ENCODE peak calls at places on chromosomes 3 and 15, in six cellular contexts. R, J, L, U, E and P are unnamed samples. For H3K4me1, the result is how much of the 10 kb centered on the place peaks cover.

GRCh38 chr3:112598731-112599130 is 36.9 kb downstream of the SLC35A5 start:
- DNase-seq in R (no peak), J (no peak), L (no peak), U (no peak), E (no peak), P (no peak)

GRCh38 chr3:123723527-123724168 is 138.8 kb upstream of the HACD2 start:
- DNase-seq in R (peak), J (peak), L (peak), U (no peak), E (peak), P (peak)

GRCh38 chr3:111484666-111485065 is 57.3 kb upstream of the CD96 start:
- DNase-seq in R (peak), J (no peak), L (no peak), U (no peak), E (no peak), P (no peak)

GRCh38 chr3:16187213-16187790 is 12.8 kb downstream of the GALNT15 start:
- DNase-seq in R (no peak), J (no peak), L (no peak), U (no peak), E (no peak), P (no peak)

GRCh38 chr3:171313702-171314101 is 146.5 kb downstream of the TNIK start:
- DNase-seq in R (no peak), J (no peak), L (no peak), U (no peak), E (no peak), P (no peak)

GRCh38 chr3:179016979-179017670 is 54.5 kb downstream of the ZMAT3 start:
- DNase-seq in R (no peak), J (no peak), L (no peak), U (no peak), E (no peak), P (no peak)

GRCh38 chr3:87082806-87083440 is 92.0 kb upstream of the VGLL3 start:
- DNase-seq in R (peak), J (peak), L (no peak), U (no peak), E (no peak), P (peak)

GRCh38 chr3:112738366-112738765 is 97.4 kb upstream of the CCDC80 start:
- DNase-seq in R (no peak), J (no peak), L (no peak), U (no peak), E (no peak), P (no peak)

GRCh38 chr3:41331023-41331422 is 131.7 kb downstream of the CTNNB1 start:
- DNase-seq in R (no peak), J (no peak), L (no peak), U (no peak), E (no peak), P (no peak)

GRCh38 chr3:8539419-8539818 is 37.8 kb downstream of the LMCD1 start:
- DNase-seq in R (no peak), J (no peak), L (no peak), U (no peak), E (no peak), P (no peak)

GRCh38 chr3:39501982-39502837 is 34.7 kb downstream of the MOBP start:
- DNase-seq in R (no peak), J (no peak), L (no peak), U (peak), E (no peak), P (no peak)

GRCh38 chr3:45571216-45571615 is 23.3 kb upstream of the LIMD1 start:
- DNase-seq in R (no peak), J (no peak), L (peak), U (no peak), E (no peak), P (no peak)

GRCh38 chr15:46280753-46281521 is 646.1 kb downstream of the SQOR start:
- DNase-seq in R (no peak), J (peak), L (no peak), U (no peak), E (no peak), P (no peak)

GRCh38 chr3:39383913-39384664 is 919 bp downstream of the SLC25A38 start:
- DNase-seq in R (peak), J (peak), L (peak), U (peak), E (peak), P (peak)

GRCh38 chr15:20348900-20349773 is 192.5 kb downstream of the GOLGA6L6 start:
- DNase-seq in R (no peak), J (peak), L (peak), U (peak), E (no peak), P (no peak)

GRCh38 chr15:71743861-71744382 is 66.4 kb upstream of the NR2E3 start:
- DNase-seq in R (no peak), J (peak), L (no peak), U (no peak), E (peak), P (no peak)

GRCh38 chr15:43376017-43376705 is 5.3 kb downstream of the TUBGCP4 start:
- DNase-seq in R (peak), J (peak), L (no peak), U (no peak), E (no peak), P (no peak)

GRCh38 chr3:68972358-68972979 is 40.1 kb upstream of the TAFA4 start:
- DNase-seq in R (peak), J (peak), L (peak), U (no peak), E (peak), P (peak)

GRCh38 chr3:184345678-184346144 is 8.3 kb downstream of the FAM131A start:
- DNase-seq in R (peak), J (peak), L (no peak), U (peak), E (peak), P (peak)

GRCh38 chr3:112685435-112685834 is 44.5 kb upstream of the CCDC80 start:
- DNase-seq in R (no peak), J (no peak), L (no peak), U (no peak), E (no peak), P (no peak)

GRCh38 chr3:100102757-100103156 is 11.5 kb downstream of the FILIP1L start:
- DNase-seq in R (no peak), J (no peak), L (no peak), U (no peak), E (no peak), P (no peak)

GRCh38 chr3:100099621-100100020 is 14.7 kb downstream of the FILIP1L start:
- DNase-seq in R (no peak), J (no peak), L (no peak), U (no peak), E (no peak), P (no peak)

GRCh38 chr3:100103558-100104441 is 10.5 kb downstream of the FILIP1L start:
- DNase-seq in R (no peak), J (no peak), L (no peak), U (no peak), E (no peak), P (no peak)

GRCh38 chr3:100097919-100098896 is 16.1 kb downstream of the FILIP1L start:
- DNase-seq in R (no peak), J (no peak), L (no peak), U (no peak), E (peak), P (no peak)

DNA sequence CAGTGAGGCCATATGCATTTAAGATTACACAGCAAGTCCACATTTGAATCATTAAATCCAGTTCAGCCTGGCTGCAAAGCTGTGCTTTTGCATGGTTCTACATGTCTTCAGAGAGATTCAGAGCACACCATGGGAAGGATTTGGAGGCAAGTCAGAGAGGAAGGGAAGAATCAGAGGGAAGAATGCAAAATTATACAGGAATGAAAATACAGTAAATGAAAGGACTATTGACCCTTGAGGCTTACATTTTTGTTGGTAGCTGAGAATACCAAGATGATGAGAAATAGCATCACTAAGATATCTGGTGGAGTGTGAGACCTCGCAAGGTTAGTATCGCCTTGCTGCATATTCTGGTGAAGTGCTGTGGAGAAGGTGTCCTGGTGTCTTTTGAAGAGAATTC is 13.8 kb downstream of the FILIP1L start:
- DNase-seq in R (no peak), J (no peak), L (no peak), U (no peak), E (no peak), P (no peak)
- H3K4me1 ChIP-seq in R (under half), J (under half), L (under half), U (under half), E (half or more), P (half or more)

DNA sequence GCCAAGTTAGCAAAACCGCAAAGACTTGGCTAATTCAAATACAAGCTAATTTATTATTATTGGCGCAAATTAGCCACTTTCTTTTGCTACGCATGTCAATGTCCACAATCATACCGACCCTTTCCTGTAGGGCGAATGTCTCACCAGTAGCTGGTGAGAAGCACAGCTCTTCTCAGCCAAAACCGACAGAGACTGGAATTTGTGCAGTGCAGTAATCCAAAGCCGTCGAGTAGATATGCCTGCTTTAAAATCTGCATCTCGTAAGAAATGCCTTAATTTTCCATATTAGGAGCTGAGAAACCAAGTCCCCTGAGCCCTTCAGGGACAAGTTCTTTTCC is 614 bp upstream of the MINDY2 start:
- DNase-seq in R (no peak), J (no peak), L (no peak), U (no peak), E (no peak), P (no peak)
- TF ChIP-seq CTCF in R (no peak), J (peak), L (peak), U (no peak), E (no peak), P (no peak)

DNA sequence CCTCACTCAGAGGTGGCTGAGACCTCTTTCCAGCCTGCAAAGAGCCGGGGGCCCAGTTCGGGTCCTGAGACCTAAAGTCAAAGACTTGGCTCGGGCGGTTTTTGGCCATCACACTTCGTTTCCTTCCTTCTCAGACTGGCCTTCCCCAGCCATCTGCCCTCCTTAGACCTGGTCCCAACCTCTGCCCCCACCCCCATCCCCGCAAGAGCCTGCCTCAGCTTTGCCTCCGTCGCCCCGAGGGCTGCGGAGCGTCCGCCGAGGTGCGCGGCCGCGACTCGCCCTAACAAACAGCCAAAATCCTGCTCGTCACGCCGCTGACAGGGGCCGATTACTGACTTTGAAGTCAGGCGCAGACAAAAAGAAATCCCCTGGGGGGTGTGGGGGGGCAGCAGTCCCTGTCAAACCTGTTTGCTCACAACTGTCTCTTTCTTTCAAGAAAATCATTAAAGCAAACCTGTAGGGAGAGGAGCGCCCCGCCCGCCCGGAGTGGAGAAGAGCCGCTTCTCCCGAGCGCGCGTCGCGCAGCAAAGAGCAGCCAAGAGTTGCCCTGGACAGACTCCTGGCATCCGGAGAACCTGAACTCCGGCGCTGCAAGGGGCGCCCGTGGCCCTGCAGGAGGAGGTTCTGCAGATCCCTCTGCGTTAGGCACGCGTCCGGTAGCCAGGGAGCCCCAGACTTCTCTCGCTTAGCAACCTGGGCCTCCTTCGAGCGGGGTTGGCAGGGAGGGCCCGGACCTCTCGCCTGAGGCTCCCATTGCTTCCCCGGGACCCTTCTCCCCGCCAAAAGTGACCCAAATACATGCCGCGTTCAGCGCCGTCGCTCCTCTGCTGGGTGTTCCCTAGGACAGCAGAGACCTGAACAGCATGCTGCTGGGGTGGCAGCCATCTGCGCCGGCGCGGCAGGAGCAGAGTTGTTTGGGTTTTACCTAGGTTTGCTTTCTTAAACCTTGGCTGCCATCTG is 4.5 kb downstream of the SOX14 start:
- DNase-seq in R (no peak), J (peak), L (no peak), U (peak), E (no peak), P (no peak)
- H3K4me3 ChIP-seq in R (no peak), J (peak), L (peak), U (no peak), E (no peak), P (no peak)

GRCh38 chr3:49124203-49124602 is 3.6 kb upstream of the USP19 start:
- DNase-seq in R (no peak), J (no peak), L (no peak), U (no peak), E (no peak), P (no peak)

GRCh38 chr3:49122022-49122421 is 1.4 kb upstream of the USP19 start:
- DNase-seq in R (no peak), J (no peak), L (no peak), U (no peak), E (no peak), P (no peak)

GRCh38 chr3:49121244-49121671 is 635 bp upstream of the USP19 start:
- DNase-seq in R (no peak), J (no peak), L (no peak), U (peak), E (no peak), P (no peak)

GRCh38 chr3:49123687-49124086 is 3.1 kb upstream of the USP19 start:
- DNase-seq in R (no peak), J (no peak), L (no peak), U (no peak), E (no peak), P (no peak)

DNA sequence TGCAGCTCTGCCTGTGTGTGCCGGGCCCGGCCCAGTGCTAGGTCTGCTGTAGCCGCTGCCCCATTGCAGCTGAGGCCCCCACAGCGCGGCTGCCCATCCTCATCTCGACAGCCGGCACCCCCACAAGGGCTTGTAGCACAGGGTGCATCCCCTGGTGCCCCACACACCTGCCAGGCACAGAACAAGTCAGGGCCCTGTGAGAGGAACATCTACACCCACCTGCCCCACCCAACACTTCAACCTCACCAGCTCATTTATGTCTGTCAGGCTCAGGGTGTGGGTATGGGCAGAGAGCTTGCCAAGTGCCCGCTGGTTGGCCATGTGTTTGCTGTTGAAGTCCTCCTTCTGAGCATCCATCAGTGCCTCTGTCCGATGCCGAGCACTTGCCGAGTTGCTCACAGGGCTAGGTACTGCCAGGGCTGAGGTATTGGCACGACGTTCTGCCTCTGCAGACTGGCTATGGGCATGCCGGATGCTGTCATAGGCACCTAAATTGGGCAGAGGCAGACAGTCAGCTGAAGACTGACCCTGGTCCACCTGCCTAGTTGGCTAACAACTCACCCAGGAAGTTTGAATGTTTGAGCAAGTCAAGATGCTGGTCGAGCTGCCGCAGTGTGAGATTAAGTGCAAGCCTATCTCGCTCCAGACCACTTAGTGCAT is 2.4 kb upstream of the USP19 start:
- DNase-seq in R (no peak), J (no peak), L (no peak), U (no peak), E (no peak), P (no peak)
- H3K4me1 ChIP-seq in R (under half), J (under half), L (under half), U (under half), E (under half), P (under half)

GRCh38 chr3:35950045-35950444 is 310.7 kb downstream of the ARPP21 start:
- DNase-seq in R (no peak), J (no peak), L (no peak), U (no peak), E (no peak), P (no peak)

GRCh38 chr3:35944915-35945710 is 305.8 kb downstream of the ARPP21 start:
- DNase-seq in R (no peak), J (no peak), L (no peak), U (no peak), E (no peak), P (no peak)

GRCh38 chr3:35946857-35947514 is 307.7 kb downstream of the ARPP21 start:
- DNase-seq in R (no peak), J (no peak), L (no peak), U (no peak), E (no peak), P (no peak)

GRCh38 chr3:35946121-35946856 is 307.0 kb downstream of the ARPP21 start:
- DNase-seq in R (no peak), J (no peak), L (no peak), U (no peak), E (no peak), P (no peak)
- TF ChIP-seq CTCF in R (no peak), J (peak), L (no peak), U (no peak), E (peak), P (peak)

GRCh38 chr3:115624898-115625297 is 1.6 kb downstream of the GAP43 start:
- DNase-seq in R (no peak), J (peak), L (no peak), U (no peak), E (no peak), P (no peak)

GRCh38 chr3:115626711-115627110 is 3.4 kb downstream of the GAP43 start:
- DNase-seq in R (no peak), J (no peak), L (no peak), U (no peak), E (no peak), P (no peak)

GRCh38 chr3:115623414-115623868 is at the start of gene GAP43:
- DNase-seq in R (no peak), J (peak), L (peak), U (peak), E (peak), P (peak)

GRCh38 chr3:115626006-115626409 is 2.7 kb downstream of the GAP43 start:
- DNase-seq in R (no peak), J (peak), L (no peak), U (no peak), E (no peak), P (no peak)

DNA sequence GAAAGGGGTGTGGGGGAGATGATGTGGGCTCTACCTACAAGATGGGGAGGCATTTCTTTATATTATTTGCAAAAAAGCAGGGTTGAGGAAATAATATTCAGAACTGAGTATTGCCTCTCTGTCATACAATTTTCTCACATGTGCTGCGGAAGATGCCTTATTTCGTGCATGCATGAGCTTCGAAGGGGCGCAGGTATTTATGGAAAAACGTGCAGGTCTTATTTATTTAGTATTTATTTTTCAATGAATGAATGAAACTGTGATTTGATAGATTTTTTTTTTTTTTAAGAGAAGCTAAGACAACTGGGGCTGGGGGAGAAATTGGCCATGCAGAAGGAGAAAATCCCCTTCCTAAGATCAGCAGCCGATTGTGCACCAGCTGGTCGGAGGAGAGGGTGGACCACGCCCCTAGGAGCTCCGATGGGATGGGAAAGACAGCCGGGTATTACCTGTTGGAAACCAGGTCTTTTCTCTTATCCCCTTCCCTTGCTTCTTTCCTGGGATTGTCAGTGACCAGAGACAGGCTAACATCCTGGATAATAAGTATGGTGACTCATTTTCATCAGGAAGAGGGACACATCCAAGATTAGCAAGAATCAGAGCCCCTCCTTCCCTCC is 827 bp downstream of the GAP43 start:
- DNase-seq in R (no peak), J (peak), L (no peak), U (no peak), E (no peak), P (no peak)
- H3K4me3 ChIP-seq in R (no peak), J (peak), L (peak), U (no peak), E (peak), P (peak)

GRCh38 chr15:77057650-77058049 is 13.3 kb downstream of the TSPAN3 start:
- DNase-seq in R (no peak), J (no peak), L (no peak), U (no peak), E (no peak), P (no peak)

GRCh38 chr15:77058468-77058867 is 12.4 kb downstream of the TSPAN3 start:
- DNase-seq in R (no peak), J (no peak), L (no peak), U (no peak), E (no peak), P (no peak)

GRCh38 chr15:77063249-77063648 is 7.7 kb downstream of the TSPAN3 start:
- DNase-seq in R (no peak), J (no peak), L (no peak), U (no peak), E (no peak), P (no peak)

GRCh38 chr15:77059761-77060345 is 11.1 kb downstream of the TSPAN3 start:
- DNase-seq in R (no peak), J (no peak), L (no peak), U (no peak), E (no peak), P (no peak)

GRCh38 chr15:77060560-77060959 is 10.3 kb downstream of the TSPAN3 start:
- DNase-seq in R (no peak), J (no peak), L (no peak), U (no peak), E (no peak), P (no peak)
- H3K4me1 ChIP-seq in R (under half), J (under half), L (under half), U (under half), E (under half), P (half or more)